ENCODE peak calls at places on chromosomes 7 and 10, in five cellular contexts. G is hepatocyte; U is lower lobe of right lung; V is left lung; T is CD4-positive, alpha-beta T cell. H is an unnamed sample.

GRCh38 chr7:116240021-116240659 is 29.8 kb downstream of the TES start:
- DNase-seq in V (no peak), G (no peak), U (no peak), T (no peak), H (no peak)

GRCh38 chr10:116702165-116702564 is 40.2 kb downstream of the HSPA12A start:
- DNase-seq in U (no peak), G (no peak), T (no peak), V (no peak), H (no peak)

GRCh38 chr7:106609416-106609815 is 51.5 kb downstream of the CCDC71L start:
- DNase-seq in T (no peak), G (no peak), V (no peak), U (no peak), H (no peak)

GRCh38 chr7:12623885-12624498 is 53.5 kb downstream of the SCIN start:
- DNase-seq in T (no peak), V (no peak), G (peak; percentile 24), U (no peak), H (no peak)

GRCh38 chr10:121687094-121687850 is 89.0 kb upstream of the FGFR2 start:
- DNase-seq in G (no peak), V (no peak), T (no peak), U (no peak), H (no peak)

GRCh38 chr7:74344128-74344496 is 54.9 kb downstream of the CLIP2 start:
- DNase-seq in T (no peak), G (no peak), U (no peak), V (no peak), H (no peak)

GRCh38 chr7:585229-585711 is 65.6 kb upstream of the PDGFA start:
- DNase-seq in V (peak; percentile 34), T (peak; percentile 15), U (peak; percentile 28), G (no peak), H (no peak)

GRCh38 chr7:3859436-3859835 is 558.4 kb downstream of the SDK1 start:
- DNase-seq in G (no peak), V (no peak), T (no peak), U (no peak), H (no peak)

GRCh38 chr10:43774234-43774769 is 125.6 kb upstream of the ZNF32 start:
- DNase-seq in G (no peak), U (no peak), T (no peak), V (no peak), H (no peak)

GRCh38 chr7:22357311-22358175 is 589 bp upstream of the RAPGEF5 start:
- DNase-seq in T (no peak), G (peak; percentile 69), U (no peak), V (no peak), H (no peak)

GRCh38 chr10:12177642-12178041 is 18.0 kb downstream of the NUDT5 start:
- DNase-seq in T (no peak), V (no peak), U (no peak), G (no peak), H (no peak)

GRCh38 chr10:105358911-105359310 is 717.8 kb downstream of the SORCS3 start:
- DNase-seq in G (no peak), U (no peak), T (no peak), V (no peak), H (no peak)

GRCh38 chr10:68496072-68496471 is 24.3 kb upstream of the DNA2 start:
- DNase-seq in V (no peak), G (no peak), U (no peak), T (no peak), H (no peak)

GRCh38 chr7:116543664-116544063 is 18.8 kb downstream of the CAV1 start:
- DNase-seq in V (no peak), U (no peak), T (no peak), G (no peak), H (no peak)

GRCh38 chr7:124369310-124369709 is 336.4 kb upstream of the TMEM229A start:
- DNase-seq in V (no peak), U (no peak), G (no peak), T (no peak), H (no peak)

GRCh38 chr7:42883950-42884349 is 27.9 kb downstream of the C7orf25 start:
- DNase-seq in T (no peak), G (no peak), U (peak; percentile 77), V (peak; percentile 87), H (no peak)

GRCh38 chr10:132539894-132540293 is 2.3 kb downstream of the INPP5A start:
- DNase-seq in V (no peak), U (no peak), T (peak; percentile 35), G (no peak), H (peak; percentile 58)

GRCh38 chr10:29256531-29256930 is 32.3 kb upstream of the LYZL1 start:
- DNase-seq in V (no peak), G (no peak), U (no peak), T (no peak), H (no peak)

GRCh38 chr10:29254123-29255046 is 34.5 kb upstream of the LYZL1 start:
- DNase-seq in T (no peak), V (no peak), G (peak; percentile 65), U (no peak), H (peak; percentile 8)

GRCh38 chr10:29253096-29254029 is 35.5 kb upstream of the LYZL1 start:
- DNase-seq in U (no peak), T (no peak), G (no peak), V (no peak), H (no peak)

GRCh38 chr10:29256019-29256418 is 32.9 kb upstream of the LYZL1 start:
- DNase-seq in U (no peak), V (no peak), G (no peak), T (no peak), H (no peak)

DNA sequence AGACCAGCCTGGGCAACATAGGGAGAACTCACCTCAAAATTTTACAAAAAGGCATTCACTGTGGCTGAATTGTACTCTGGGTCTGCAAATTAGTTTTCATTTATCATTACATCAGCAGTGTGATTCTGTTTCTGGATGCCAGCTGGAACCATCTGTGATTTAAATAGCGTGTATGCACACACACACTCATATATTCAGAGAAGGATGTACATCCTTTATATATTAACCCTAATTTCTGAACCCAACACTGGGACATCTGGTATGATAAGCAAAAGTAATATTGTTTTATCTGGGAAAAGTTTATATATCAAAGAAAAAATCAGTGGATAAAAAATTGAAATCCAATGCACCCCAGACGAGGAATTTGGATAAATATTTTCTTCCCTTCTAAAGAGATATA is 33.8 kb upstream of the LYZL1 start:
- DNase-seq in G (no peak), U (no peak), T (no peak), V (no peak), H (no peak)
- H3K27ac ChIP-seq in G (peak overlapping the region; percentile 66), U (no peak overlapping the region), T (no peak overlapping the region), V (no peak overlapping the region), H (no peak overlapping the region)

GRCh38 chr7:27346531-27347260 is 104.1 kb downstream of the EVX1 start:
- DNase-seq in T (no peak), G (peak; percentile 92), U (no peak), V (no peak), H (no peak)

GRCh38 chr7:27345964-27346363 is 103.4 kb downstream of the EVX1 start:
- DNase-seq in U (no peak), T (no peak), V (no peak), G (no peak), H (no peak)

GRCh38 chr7:27349621-27350020 is 107.0 kb downstream of the EVX1 start:
- DNase-seq in U (no peak), T (no peak), V (no peak), G (no peak), H (no peak)

GRCh38 chr7:27345164-27345887 is 102.7 kb downstream of the EVX1 start:
- DNase-seq in T (no peak), G (peak; percentile 18), V (no peak), U (no peak), H (no peak)

DNA sequence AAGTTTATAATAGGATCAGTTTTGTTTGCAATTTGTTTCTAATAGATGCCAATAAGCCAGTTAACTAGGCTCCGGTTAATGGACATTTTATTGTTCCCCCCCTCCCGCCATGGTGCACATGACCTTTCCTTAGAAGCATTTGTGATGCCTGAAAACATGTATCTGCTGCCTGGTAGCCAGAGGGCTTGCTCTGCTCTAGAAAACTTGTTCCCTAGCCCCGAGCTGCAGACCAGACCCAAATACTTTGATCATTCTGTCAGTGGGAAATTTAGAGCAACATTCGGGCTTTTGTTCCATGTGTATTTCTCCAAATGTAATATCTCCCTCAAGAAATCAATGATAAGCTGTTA is 104.6 kb downstream of the EVX1 start:
- DNase-seq in V (no peak), U (no peak), T (no peak), G (no peak), H (no peak)
- H3K27ac ChIP-seq in V (no peak overlapping the region), U (no peak overlapping the region), T (no peak overlapping the region), G (peak overlapping the region; percentile 72), H (no peak overlapping the region)

GRCh38 chr10:87798082-87798481 is 19.9 kb downstream of the ATAD1 start:
- DNase-seq in U (no peak), G (no peak), T (no peak), V (no peak), H (no peak)

GRCh38 chr10:87799860-87800259 is 18.2 kb downstream of the ATAD1 start:
- DNase-seq in T (no peak), U (no peak), V (no peak), G (no peak), H (no peak)

GRCh38 chr10:87803328-87803727 is 14.7 kb downstream of the ATAD1 start:
- DNase-seq in T (no peak), V (no peak), G (no peak), U (no peak), H (no peak)

GRCh38 chr10:87804939-87805569 is 13.0 kb downstream of the ATAD1 start:
- DNase-seq in V (no peak), U (no peak), T (no peak), G (no peak), H (no peak)

DNA sequence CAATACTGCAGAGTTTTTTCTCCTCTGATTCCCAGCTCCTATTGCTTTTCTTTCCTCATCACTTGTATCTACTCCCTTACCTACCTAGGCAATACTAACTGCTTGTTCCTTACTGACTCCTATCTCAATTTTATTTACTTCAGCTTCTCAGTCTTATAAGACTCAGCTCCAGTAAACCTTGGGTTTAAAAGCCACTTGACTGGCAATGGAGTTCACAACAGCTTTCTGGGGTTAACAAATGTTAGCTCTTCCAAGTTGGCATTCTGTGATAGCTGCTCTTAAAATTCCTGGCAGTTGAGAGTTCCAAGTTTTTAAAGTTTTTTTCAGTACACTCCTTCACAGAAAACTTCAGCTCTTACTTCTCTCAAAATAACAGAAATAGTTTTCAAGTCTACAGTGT is 14.2 kb downstream of the ATAD1 start:
- DNase-seq in U (no peak), G (no peak), T (no peak), V (no peak), H (no peak)
- H3K27ac ChIP-seq in U (no peak overlapping the region), G (no peak overlapping the region), T (no peak overlapping the region), V (peak overlapping the region; percentile 45), H (no peak overlapping the region)

GRCh38 chr7:122492007-122492406 is 187.5 kb upstream of the FEZF1 start:
- DNase-seq in V (peak; percentile 12), U (no peak), G (no peak), T (no peak), H (no peak)

GRCh38 chr7:122485841-122486240 is 181.3 kb upstream of the FEZF1 start:
- DNase-seq in V (no peak), T (no peak), G (no peak), U (no peak), H (no peak)

GRCh38 chr7:122487131-122487530 is 182.6 kb upstream of the FEZF1 start:
- DNase-seq in U (no peak), V (no peak), T (no peak), G (no peak), H (no peak)

DNA sequence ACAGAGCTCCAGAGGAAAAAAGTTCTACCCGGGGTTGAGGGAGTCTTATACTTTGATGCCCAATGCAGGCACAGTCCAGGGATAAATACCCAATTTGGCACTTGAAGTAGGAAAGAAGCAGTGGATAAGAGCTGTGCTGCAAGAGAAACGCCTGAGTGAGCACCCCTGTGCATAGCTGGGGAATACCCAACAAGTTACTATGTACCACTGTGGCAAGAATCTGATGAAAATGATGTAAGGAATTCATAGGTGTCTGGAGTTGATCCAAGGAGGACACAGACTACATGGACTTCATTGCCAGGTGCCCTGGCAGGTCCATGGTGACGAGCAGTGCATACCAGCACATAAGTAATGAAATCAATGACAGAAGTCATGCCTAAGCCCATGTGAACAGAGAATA is 183.7 kb upstream of the FEZF1 start:
- DNase-seq in V (peak; percentile 6), G (no peak), T (no peak), U (no peak), H (no peak)
- H3K27ac ChIP-seq in V (no peak overlapping the region), G (no peak overlapping the region), T (no peak overlapping the region), U (no peak overlapping the region), H (no peak overlapping the region)